ENCODE peak calls at places on chromosomes 16 and 17, in eight cellular contexts. I is choroid plexus epithelial cell; H is RCC 7860; P is GM04503; G is Karpas-422; W is activated CD4-positive, alpha-beta T cell treated with anti-CD3 and anti-CD28 coated beads, Interleukin-2, amount 50 U/mL, for 1 hour; J is Right ventricle myocardium superior; A is NCI-H1105. F is an unnamed sample.

GRCh38 chr16:66469291-66469931 is 42.3 kb downstream of the BEAN1 start:
- DNase-seq in I (no peak), H (no peak), P (no peak), G (no peak), W (no peak), J (no peak), A (no peak), F (no peak)

GRCh38 chr17:31369266-31369665 is 22.2 kb upstream of the RAB11FIP4 start:
- DNase-seq in I (peak; percentile 74), H (no peak), P (no peak), G (no peak), W (no peak), J (no peak), A (no peak), F (no peak)

GRCh38 chr16:3289998-3290673 is 6.8 kb downstream of the ZNF263 start:
- DNase-seq in I (no peak), H (no peak), P (no peak), G (no peak), W (no peak), J (no peak), A (no peak), F (no peak)

GRCh38 chr17:64277831-64278562 is 14.9 kb upstream of the TEX2 start:
- DNase-seq in I (peak; percentile 71), H (no peak), P (no peak), G (no peak), W (no peak), J (no peak), A (no peak), F (no peak)

GRCh38 chr17:59435238-59435637 is 103.8 kb downstream of the YPEL2 start:
- DNase-seq in I (peak; percentile 82), H (peak; percentile 67), P (no peak), G (no peak), W (no peak), J (no peak), A (no peak), F (peak; percentile 88)

GRCh38 chr17:42683407-42684031 is 1.2 kb downstream of the CNTNAP1 start:
- DNase-seq in I (no peak), H (no peak), P (no peak), G (no peak), W (no peak), J (peak; percentile 71), A (no peak), F (no peak)

GRCh38 chr17:7774037-7774659 is 56.6 kb downstream of the DNAH2 start:
- DNase-seq in I (peak; percentile 45), H (peak; percentile 48), P (no peak), G (no peak), W (no peak), J (no peak), A (no peak), F (no peak)

GRCh38 chr16:22141746-22142145 is 20.6 kb upstream of the SDR42E2 start:
- DNase-seq in I (peak; percentile 49), H (no peak), P (no peak), G (peak; percentile 65), W (no peak), J (no peak), A (no peak), F (peak; percentile 1)

GRCh38 chr16:59540621-59541020 is 806.5 kb upstream of the GOT2 start:
- DNase-seq in I (peak; percentile 11), H (peak; percentile 44), P (no peak), G (no peak), W (no peak), J (no peak), A (no peak), F (no peak)

GRCh38 chr17:72439893-72440502 is 319.2 kb downstream of the SOX9 start:
- DNase-seq in I (no peak), H (no peak), P (no peak), G (no peak), W (no peak), J (no peak), A (no peak), F (no peak)

GRCh38 chr16:85326113-85326793 is 214.0 kb upstream of the CIBAR2 start:
- DNase-seq in I (peak; percentile 51), H (no peak), P (no peak), G (no peak), W (no peak), J (no peak), A (no peak), F (no peak)

GRCh38 chr17:32746698-32747097 is 130.2 kb downstream of the MYO1D start:
- DNase-seq in I (peak; percentile 80), H (no peak), P (peak; percentile 14), G (no peak), W (no peak), J (no peak), A (no peak), F (no peak)

GRCh38 chr17:52828621-52829020 is 670.1 kb upstream of the CA10 start:
- DNase-seq in I (no peak), H (no peak), P (no peak), G (no peak), W (no peak), J (no peak), A (no peak), F (no peak)

GRCh38 chr16:54602666-54603065 is 316.1 kb upstream of the IRX3 start:
- DNase-seq in I (no peak), H (no peak), P (peak; percentile 9), G (no peak), W (no peak), J (no peak), A (peak; percentile 77), F (no peak)

GRCh38 chr17:14107889-14108288 is 38.6 kb downstream of the COX10 start:
- DNase-seq in I (peak; percentile 11), H (no peak), P (no peak), G (no peak), W (no peak), J (no peak), A (no peak), F (no peak)

GRCh38 chr16:80006175-80006895 is 405.8 kb upstream of the MAF start:
- DNase-seq in I (peak; percentile 58), H (no peak), P (no peak), G (no peak), W (no peak), J (peak; percentile 60), A (no peak), F (no peak)

GRCh38 chr16:4693956-4694663 is 748 bp downstream of the NUDT16L1 start:
- DNase-seq in I (peak; percentile 72), H (no peak), P (no peak), G (peak; percentile 78), W (peak; percentile 55), J (peak; percentile 67), A (peak; percentile 2), F (no peak)

GRCh38 chr17:330993-331701 is 21.5 kb downstream of the RPH3AL start:
- DNase-seq in I (no peak), H (no peak), P (no peak), G (peak; percentile 23), W (peak; percentile 42), J (peak; percentile 87), A (no peak), F (peak; percentile 22)

GRCh38 chr16:17029602-17030350 is 441.0 kb downstream of the XYLT1 start:
- DNase-seq in I (no peak), H (no peak), P (no peak), G (no peak), W (no peak), J (no peak), A (no peak), F (no peak)

GRCh38 chr16:53980675-53981074 is 276.7 kb downstream of the FTO start:
- DNase-seq in I (no peak), H (no peak), P (no peak), G (no peak), W (no peak), J (no peak), A (no peak), F (no peak)

GRCh38 chr16:8647721-8648318 is 26.3 kb downstream of the METTL22 start:
- DNase-seq in I (no peak), H (no peak), P (no peak), G (no peak), W (no peak), J (no peak), A (no peak), F (no peak)

GRCh38 chr17:38761612-38762011 is 9.1 kb downstream of the PSMB3 start:
- DNase-seq in I (peak; percentile 58), H (peak; percentile 28), P (no peak), G (peak; percentile 80), W (peak; percentile 32), J (no peak), A (no peak), F (no peak)

GRCh38 chr17:82198092-82198491 is 14.6 kb downstream of the CCDC57 start:
- DNase-seq in I (no peak), H (no peak), P (no peak), G (no peak), W (no peak), J (no peak), A (no peak), F (no peak)

GRCh38 chr16:82368041-82368440 is 198.0 kb upstream of the MPHOSPH6 start:
- DNase-seq in I (peak; percentile 52), H (no peak), P (peak; percentile 3), G (peak; percentile 79), W (no peak), J (peak; percentile 75), A (no peak), F (no peak)

GRCh38 chr17:21263351-21263750 is 10.1 kb upstream of the NATD1 start:
- DNase-seq in I (peak; percentile 64), H (peak; percentile 59), P (no peak), G (no peak), W (no peak), J (no peak), A (no peak), F (peak; percentile 60)

GRCh38 chr16:85673529-85674417 is 15.0 kb downstream of the GINS2 start:
- DNase-seq in I (peak; percentile 76), H (no peak), P (no peak), G (no peak), W (no peak), J (peak; percentile 81), A (peak; percentile 63), F (peak; percentile 31)

GRCh38 chr17:74008196-74008595 is 195.3 kb upstream of the RPL38 start:
- DNase-seq in I (peak; percentile 2), H (no peak), P (no peak), G (peak; percentile 71), W (no peak), J (no peak), A (no peak), F (no peak)

GRCh38 chr16:318628-319027 is 33.9 kb downstream of the AXIN1 start:
- DNase-seq in I (no peak), H (no peak), P (no peak), G (peak; percentile 52), W (no peak), J (no peak), A (no peak), F (no peak)